ENCODE peak calls at places on chromosomes 1 and 21, in five cellular contexts. N is activated naive CD8-positive, alpha-beta T cell treated with anti-CD3 and anti-CD28 coated beads, Interleukin-2, amount 10 ng/mL, durations not matched to agents 7 days and 5 days; Z is neural crest cell; E is stimulated activated naive CD4-positive, alpha-beta T cell; G is MM.1S. C is an unnamed sample.

GRCh38 chr1:58316141-58316540 is 230.4 kb downstream of the OMA1 start:
- DNase-seq in N (no peak), G (no peak), E (no peak), Z (no peak), C (no peak)

GRCh38 chr1:158101944-158102343 is 78.8 kb upstream of the CD1D start:
- DNase-seq in E (no peak), Z (no peak), G (no peak), N (no peak), C (no peak)

GRCh38 chr1:39919545-39919944 is 17.8 kb upstream of the MYCL start:
- DNase-seq in E (peak; percentile 19), G (peak; percentile 79), Z (no peak), N (peak; percentile 37), C (peak; percentile 77)

GRCh38 chr1:69671363-69672010 is 103.8 kb downstream of the LRRC7 start:
- DNase-seq in G (no peak), E (no peak), Z (no peak), N (no peak), C (no peak)

GRCh38 chr1:235098991-235099390 is 29.6 kb downstream of the TOMM20 start:
- DNase-seq in Z (no peak), G (no peak), E (no peak), N (no peak), C (no peak)

GRCh38 chr1:20974069-20974468 is 187.0 kb upstream of the HP1BP3 start:
- DNase-seq in N (no peak), Z (no peak), G (no peak), E (no peak), C (no peak)

GRCh38 chr21:42390696-42391095 is 5.2 kb downstream of the TMPRSS3 start:
- DNase-seq in G (no peak), N (no peak), E (no peak), Z (no peak), C (no peak)

GRCh38 chr1:161884475-161884874 is 118.4 kb downstream of the ATF6 start:
- DNase-seq in E (no peak), N (no peak), G (no peak), Z (no peak), C (peak; percentile 20)